ENCODE peak calls at places on chromosomes 1 and 21, in five cellular contexts. One of them, this sample, is unnamed.
A peak's percentile ranks its signal among the peaks of the same experiment; 100 is the strongest.

GRCh38 chr1:247277211-247277610 is 21.3 kb downstream of the VN1R5 start:
- DNase-seq in foreskin fibroblast: no peak
- DNase-seq in K562: no peak
- DNase-seq in activated CD8-positive, alpha-beta T cell treated with anti-CD3 and anti-CD28 coated beads for 36 hours: no peak
- DNase-seq in dorsolateral prefrontal cortex: no peak
- DNase-seq in this sample: no peak

GRCh38 chr1:28021064-28021463 is 61.3 kb downstream of the XKR8 start:
- DNase-seq in activated CD8-positive, alpha-beta T cell treated with anti-CD3 and anti-CD28 coated beads for 36 hours: no peak
- DNase-seq in foreskin fibroblast: no peak
- DNase-seq in dorsolateral prefrontal cortex: no peak
- DNase-seq in K562: no peak
- DNase-seq in this sample: no peak

GRCh38 chr1:84700065-84700464 is 9.8 kb upstream of the SSX2IP start:
- DNase-seq in K562: no peak
- DNase-seq in foreskin fibroblast: no peak
- DNase-seq in dorsolateral prefrontal cortex: no peak
- DNase-seq in activated CD8-positive, alpha-beta T cell treated with anti-CD3 and anti-CD28 coated beads for 36 hours: no peak
- DNase-seq in this sample: no peak

GRCh38 chr1:183987593-183988318 is 49.8 kb downstream of the COLGALT2 start:
- DNase-seq in foreskin fibroblast: no peak
- DNase-seq in K562: no peak
- DNase-seq in activated CD8-positive, alpha-beta T cell treated with anti-CD3 and anti-CD28 coated beads for 36 hours: no peak
- DNase-seq in dorsolateral prefrontal cortex: no peak
- DNase-seq in this sample: no peak

GRCh38 chr1:55640708-55641473 is 425.7 kb upstream of the USP24 start:
- DNase-seq in foreskin fibroblast: peak; percentile 69
- DNase-seq in dorsolateral prefrontal cortex: peak; percentile 59
- DNase-seq in K562: no peak
- DNase-seq in activated CD8-positive, alpha-beta T cell treated with anti-CD3 and anti-CD28 coated beads for 36 hours: peak; percentile 18
- DNase-seq in this sample: peak; percentile 64

GRCh38 chr21:29382029-29382654 is 83.4 kb downstream of the BACH1 start:
- DNase-seq in K562: no peak
- DNase-seq in activated CD8-positive, alpha-beta T cell treated with anti-CD3 and anti-CD28 coated beads for 36 hours: no peak
- DNase-seq in dorsolateral prefrontal cortex: no peak
- DNase-seq in foreskin fibroblast: peak; percentile 31
- DNase-seq in this sample: peak; percentile 51

GRCh38 chr1:31643976-31644559 is 608 bp downstream of the PEF1 start:
- DNase-seq in K562: no peak
- DNase-seq in dorsolateral prefrontal cortex: no peak
- DNase-seq in foreskin fibroblast: no peak
- DNase-seq in activated CD8-positive, alpha-beta T cell treated with anti-CD3 and anti-CD28 coated beads for 36 hours: no peak
- DNase-seq in this sample: no peak

GRCh38 chr1:97093742-97094141 is 372.2 kb downstream of the PTBP2 start:
- DNase-seq in K562: no peak
- DNase-seq in foreskin fibroblast: peak; percentile 32
- DNase-seq in activated CD8-positive, alpha-beta T cell treated with anti-CD3 and anti-CD28 coated beads for 36 hours: no peak
- DNase-seq in dorsolateral prefrontal cortex: no peak
- DNase-seq in this sample: no peak

GRCh38 chr1:210123924-210124589 is 108.5 kb upstream of the SERTAD4 start:
- DNase-seq in foreskin fibroblast: peak; percentile 68
- DNase-seq in dorsolateral prefrontal cortex: no peak
- DNase-seq in K562: no peak
- DNase-seq in activated CD8-positive, alpha-beta T cell treated with anti-CD3 and anti-CD28 coated beads for 36 hours: no peak
- DNase-seq in this sample: no peak

GRCh38 chr21:14482165-14482564 is 64.0 kb downstream of the SAMSN1 start:
- DNase-seq in dorsolateral prefrontal cortex: no peak
- DNase-seq in K562: no peak
- DNase-seq in foreskin fibroblast: no peak
- DNase-seq in activated CD8-positive, alpha-beta T cell treated with anti-CD3 and anti-CD28 coated beads for 36 hours: peak; percentile 68
- DNase-seq in this sample: no peak

GRCh38 chr1:90835661-90836344 is 118.7 kb upstream of the BARHL2 start:
- DNase-seq in dorsolateral prefrontal cortex: no peak
- DNase-seq in activated CD8-positive, alpha-beta T cell treated with anti-CD3 and anti-CD28 coated beads for 36 hours: peak; percentile 3
- DNase-seq in K562: no peak
- DNase-seq in foreskin fibroblast: no peak
- DNase-seq in this sample: no peak

GRCh38 chr1:145846191-145846590 is 761 bp downstream of the NUDT17 start:
- DNase-seq in K562: peak; percentile 65
- DNase-seq in activated CD8-positive, alpha-beta T cell treated with anti-CD3 and anti-CD28 coated beads for 36 hours: peak; percentile 48
- DNase-seq in dorsolateral prefrontal cortex: no peak
- DNase-seq in foreskin fibroblast: no peak
- DNase-seq in this sample: peak; percentile 61

GRCh38 chr1:70334436-70334835 is 20.1 kb downstream of the ANKRD13C start:
- DNase-seq in dorsolateral prefrontal cortex: no peak
- DNase-seq in activated CD8-positive, alpha-beta T cell treated with anti-CD3 and anti-CD28 coated beads for 36 hours: no peak
- DNase-seq in foreskin fibroblast: no peak
- DNase-seq in K562: no peak
- DNase-seq in this sample: no peak

GRCh38 chr1:224114787-224115175 is 870 bp downstream of the FBXO28 start:
- DNase-seq in foreskin fibroblast: no peak
- DNase-seq in activated CD8-positive, alpha-beta T cell treated with anti-CD3 and anti-CD28 coated beads for 36 hours: no peak
- DNase-seq in K562: no peak
- DNase-seq in dorsolateral prefrontal cortex: no peak
- DNase-seq in this sample: peak; percentile 10

GRCh38 chr21:40577285-40578043 is 269.5 kb downstream of the DSCAM start:
- DNase-seq in activated CD8-positive, alpha-beta T cell treated with anti-CD3 and anti-CD28 coated beads for 36 hours: no peak
- DNase-seq in dorsolateral prefrontal cortex: no peak
- DNase-seq in K562: no peak
- DNase-seq in foreskin fibroblast: no peak
- DNase-seq in this sample: no peak

GRCh38 chr1:169867012-169867679 is 26.6 kb downstream of the SCYL3 start:
- DNase-seq in K562: no peak
- DNase-seq in foreskin fibroblast: no peak
- DNase-seq in activated CD8-positive, alpha-beta T cell treated with anti-CD3 and anti-CD28 coated beads for 36 hours: no peak
- DNase-seq in dorsolateral prefrontal cortex: no peak
- DNase-seq in this sample: no peak

DNA sequence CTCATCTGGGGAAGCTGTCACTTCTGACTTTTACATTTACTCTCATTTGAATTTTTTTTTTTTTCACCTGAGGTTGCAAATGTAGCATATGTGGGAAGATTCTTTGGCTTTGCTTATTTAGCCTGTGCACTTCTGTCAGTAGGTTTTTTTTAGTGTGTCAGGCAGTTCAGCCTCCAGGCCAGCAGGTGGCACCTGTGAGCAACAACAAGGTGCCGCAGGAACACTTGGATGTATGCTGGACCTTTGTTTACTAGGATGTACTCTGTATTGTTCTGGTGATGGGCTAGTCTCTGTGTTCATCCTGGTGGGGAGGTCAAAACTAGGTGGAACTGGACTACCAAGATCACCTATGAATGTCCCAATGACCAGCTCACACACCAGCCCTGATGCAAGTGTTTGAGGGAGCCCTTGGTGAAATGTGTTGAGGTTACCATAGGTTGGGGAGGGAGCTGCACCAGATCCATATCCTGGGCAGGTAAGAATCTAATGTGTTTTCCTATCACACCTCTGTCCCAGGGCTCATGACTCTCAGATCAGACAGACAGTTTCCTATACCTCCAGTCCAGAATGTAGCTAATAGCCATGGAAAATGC is 618.2 kb downstream of the BRINP3 start:
- DNase-seq in activated CD8-positive, alpha-beta T cell treated with anti-CD3 and anti-CD28 coated beads for 36 hours: peak; percentile 42
- DNase-seq in K562: peak; percentile 59
- DNase-seq in dorsolateral prefrontal cortex: no peak
- DNase-seq in foreskin fibroblast: no peak
- DNase-seq in this sample: peak; percentile 8
- TF ChIP-seq CTCF in activated CD8-positive, alpha-beta T cell treated with anti-CD3 and anti-CD28 coated beads for 36 hours: peak; percentile 64
- TF ChIP-seq CTCF in K562: peak; percentile 48
- TF ChIP-seq CTCF in dorsolateral prefrontal cortex: peak; percentile 29
- TF ChIP-seq CTCF in foreskin fibroblast: peak; percentile 33
- TF ChIP-seq CTCF in this sample: peak; percentile 40

GRCh38 chr1:50279622-50280320 is 143.5 kb downstream of the DMRTA2 start:
- DNase-seq in foreskin fibroblast: no peak
- DNase-seq in dorsolateral prefrontal cortex: no peak
- DNase-seq in activated CD8-positive, alpha-beta T cell treated with anti-CD3 and anti-CD28 coated beads for 36 hours: peak; percentile 22
- DNase-seq in K562: peak; percentile 29
- DNase-seq in this sample: peak; percentile 52
- TF ChIP-seq CTCF in foreskin fibroblast: no peak
- TF ChIP-seq CTCF in dorsolateral prefrontal cortex: no peak
- TF ChIP-seq CTCF in activated CD8-positive, alpha-beta T cell treated with anti-CD3 and anti-CD28 coated beads for 36 hours: no peak
- TF ChIP-seq CTCF in K562: no peak
- TF ChIP-seq CTCF in this sample: no peak

DNA sequence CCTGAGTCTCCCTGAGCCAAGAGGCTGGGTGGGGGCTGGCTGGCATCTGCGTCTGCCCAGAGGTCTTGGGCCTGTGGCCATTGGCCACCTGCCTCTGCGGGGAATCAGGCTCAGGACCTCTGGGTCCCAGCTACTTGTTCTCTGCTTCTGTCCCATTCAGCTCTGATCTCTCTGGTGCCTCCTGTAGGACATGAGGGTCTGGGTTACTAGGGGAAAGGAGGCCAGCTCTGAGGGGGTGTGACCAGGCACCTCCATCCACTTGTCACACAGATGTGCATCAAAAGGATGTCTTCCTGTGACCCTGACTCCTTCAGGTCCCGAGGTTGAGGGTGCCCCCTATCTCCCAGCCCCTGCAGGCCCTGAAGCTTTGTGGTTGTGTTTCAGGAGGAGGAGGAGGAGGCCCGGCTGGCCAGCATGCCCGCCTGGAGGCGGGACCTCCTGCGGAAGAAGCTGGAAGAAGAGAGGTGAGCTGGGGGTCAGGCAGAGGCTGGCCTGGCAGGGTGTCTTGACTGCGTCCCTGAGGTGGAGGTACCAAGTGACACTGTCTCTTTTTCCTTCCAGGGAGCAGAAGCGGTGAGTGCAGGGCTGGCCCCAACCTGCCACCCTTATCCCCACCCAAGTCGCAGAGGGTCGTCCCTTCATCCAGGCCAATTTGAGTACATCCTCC is 9.0 kb downstream of the TNFRSF25 start:
- DNase-seq in foreskin fibroblast: no peak
- DNase-seq in dorsolateral prefrontal cortex: no peak
- DNase-seq in activated CD8-positive, alpha-beta T cell treated with anti-CD3 and anti-CD28 coated beads for 36 hours: no peak
- DNase-seq in K562: no peak
- DNase-seq in this sample: no peak
- TF ChIP-seq CTCF in foreskin fibroblast: no peak
- TF ChIP-seq CTCF in dorsolateral prefrontal cortex: no peak
- TF ChIP-seq CTCF in activated CD8-positive, alpha-beta T cell treated with anti-CD3 and anti-CD28 coated beads for 36 hours: no peak
- TF ChIP-seq CTCF in K562: peak; percentile 6
- TF ChIP-seq CTCF in this sample: no peak

GRCh38 chr1:64909021-64909420 is 57.3 kb downstream of the JAK1 start:
- DNase-seq in K562: no peak
- DNase-seq in dorsolateral prefrontal cortex: no peak
- DNase-seq in activated CD8-positive, alpha-beta T cell treated with anti-CD3 and anti-CD28 coated beads for 36 hours: no peak
- DNase-seq in foreskin fibroblast: no peak
- DNase-seq in this sample: no peak
- TF ChIP-seq CTCF in K562: no peak
- TF ChIP-seq CTCF in dorsolateral prefrontal cortex: no peak
- TF ChIP-seq CTCF in activated CD8-positive, alpha-beta T cell treated with anti-CD3 and anti-CD28 coated beads for 36 hours: no peak
- TF ChIP-seq CTCF in foreskin fibroblast: no peak
- TF ChIP-seq CTCF in this sample: no peak

GRCh38 chr1:116417678-116418077 is 44.6 kb downstream of the ATP1A1 start:
- DNase-seq in dorsolateral prefrontal cortex: no peak
- DNase-seq in activated CD8-positive, alpha-beta T cell treated with anti-CD3 and anti-CD28 coated beads for 36 hours: no peak
- DNase-seq in foreskin fibroblast: no peak
- DNase-seq in K562: no peak
- DNase-seq in this sample: no peak

GRCh38 chr1:116416854-116417513 is 43.9 kb downstream of the ATP1A1 start:
- DNase-seq in activated CD8-positive, alpha-beta T cell treated with anti-CD3 and anti-CD28 coated beads for 36 hours: peak; percentile 17
- DNase-seq in foreskin fibroblast: no peak
- DNase-seq in K562: no peak
- DNase-seq in dorsolateral prefrontal cortex: no peak
- DNase-seq in this sample: no peak

GRCh38 chr1:116415200-116415698 is 42.2 kb downstream of the ATP1A1 start:
- DNase-seq in dorsolateral prefrontal cortex: no peak
- DNase-seq in foreskin fibroblast: no peak
- DNase-seq in K562: no peak
- DNase-seq in activated CD8-positive, alpha-beta T cell treated with anti-CD3 and anti-CD28 coated beads for 36 hours: no peak
- DNase-seq in this sample: no peak

GRCh38 chr1:116414364-116414763 is 41.3 kb downstream of the ATP1A1 start:
- DNase-seq in activated CD8-positive, alpha-beta T cell treated with anti-CD3 and anti-CD28 coated beads for 36 hours: no peak
- DNase-seq in foreskin fibroblast: no peak
- DNase-seq in dorsolateral prefrontal cortex: no peak
- DNase-seq in K562: no peak
- DNase-seq in this sample: no peak

GRCh38 chr1:116415699-116416533 is 42.9 kb downstream of the ATP1A1 start:
- DNase-seq in foreskin fibroblast: no peak
- DNase-seq in K562: peak; percentile 93
- DNase-seq in dorsolateral prefrontal cortex: no peak
- DNase-seq in activated CD8-positive, alpha-beta T cell treated with anti-CD3 and anti-CD28 coated beads for 36 hours: peak; percentile 33
- DNase-seq in this sample: no peak
- TF ChIP-seq CTCF in foreskin fibroblast: no peak
- TF ChIP-seq CTCF in K562: peak; percentile 32
- TF ChIP-seq CTCF in dorsolateral prefrontal cortex: no peak
- TF ChIP-seq CTCF in activated CD8-positive, alpha-beta T cell treated with anti-CD3 and anti-CD28 coated beads for 36 hours: no peak
- TF ChIP-seq CTCF in this sample: no peak

DNA sequence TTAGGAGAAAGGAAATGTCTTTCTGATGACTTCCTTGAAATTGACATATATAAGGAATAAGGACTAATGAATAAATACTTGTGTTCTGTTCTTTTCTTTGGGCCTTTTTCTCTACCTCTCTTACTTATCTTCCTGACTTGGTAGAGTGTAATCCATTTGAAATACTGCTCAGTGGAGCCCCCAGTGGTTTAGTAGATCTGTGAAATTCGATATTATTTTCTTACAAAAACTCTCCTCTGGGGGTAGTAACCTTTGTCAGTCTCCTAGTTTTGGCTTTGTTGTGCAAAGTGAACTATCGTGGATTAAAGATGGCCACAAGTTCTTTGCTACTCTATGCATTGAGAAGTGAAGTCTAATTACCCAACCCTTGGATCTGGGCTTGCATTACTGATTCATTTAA is 48.8 kb downstream of the DUSP10 start:
- DNase-seq in K562: peak; percentile 23
- DNase-seq in dorsolateral prefrontal cortex: no peak
- DNase-seq in activated CD8-positive, alpha-beta T cell treated with anti-CD3 and anti-CD28 coated beads for 36 hours: peak; percentile 17
- DNase-seq in foreskin fibroblast: no peak
- DNase-seq in this sample: no peak
- TF ChIP-seq CTCF in K562: peak; percentile 57
- TF ChIP-seq CTCF in dorsolateral prefrontal cortex: no peak
- TF ChIP-seq CTCF in activated CD8-positive, alpha-beta T cell treated with anti-CD3 and anti-CD28 coated beads for 36 hours: peak; percentile 57
- TF ChIP-seq CTCF in foreskin fibroblast: no peak
- TF ChIP-seq CTCF in this sample: no peak